ENCODE peak calls at places on chromosomes 4 and X, in four cellular contexts. I is mesendoderm, F is IMR-90, C is neuronal stem cell. Z is an unnamed sample.
A peak's percentile ranks its signal among the peaks of the same experiment; 100 is the strongest.

GRCh38 chr4:7206856-7207567 is 14.7 kb downstream of the SORCS2 start:
- DNase-seq in I (peak; percentile 68), F (peak; percentile 90), C (peak; percentile 39), Z (peak; percentile 60)

GRCh38 chrX:54786972-54787371 is 11.1 kb downstream of the ITIH6 start:
- DNase-seq in I (peak; percentile 44), F (no peak), C (no peak), Z (peak; percentile 46)

GRCh38 chrX:100085851-100086250 is 324.2 kb downstream of the PCDH19 start:
- DNase-seq in I (no peak), F (no peak), C (no peak), Z (no peak)

GRCh38 chr4:23921447-23921845 is 31.6 kb upstream of the PPARGC1A start:
- DNase-seq in I (no peak), F (no peak), C (no peak), Z (no peak)

GRCh38 chrX:68083510-68083909 is 349.8 kb downstream of the OPHN1 start:
- DNase-seq in I (no peak), F (peak; percentile 7), C (no peak), Z (no peak)

GRCh38 chrX:150767475-150768131 is 74.4 kb downstream of the MTMR1 start:
- DNase-seq in I (no peak), F (peak; percentile 92), C (no peak), Z (no peak)

GRCh38 chr4:184810720-184811119 is 15.0 kb downstream of the ACSL1 start:
- DNase-seq in I (no peak), F (no peak), C (no peak), Z (no peak)

GRCh38 chr4:153151535-153152452 is 52.4 kb upstream of the TRIM2 start:
- DNase-seq in I (peak; percentile 96), F (peak; percentile 28), C (peak; percentile 92), Z (peak; percentile 91)

GRCh38 chr4:4554234-4554633 is 12.4 kb upstream of the STX18 start:
- DNase-seq in I (no peak), F (peak; percentile 18), C (no peak), Z (no peak)

GRCh38 chr4:32684160-32684559 is 1964.0 kb downstream of the PCDH7 start:
- DNase-seq in I (no peak), F (no peak), C (no peak), Z (no peak)

GRCh38 chr4:78244691-78245485 is 187.8 kb downstream of the FRAS1 start:
- DNase-seq in I (peak; percentile 67), F (no peak), C (no peak), Z (no peak)

GRCh38 chr4:139552908-139553307 is 3.1 kb downstream of the SETD7 start:
- DNase-seq in I (no peak), F (no peak), C (no peak), Z (no peak)

GRCh38 chr4:40749717-40750460 is at the start of gene NSUN7:
- DNase-seq in I (peak; percentile 94), F (no peak), C (peak; percentile 64), Z (peak; percentile 96)
- H3K18ac ChIP-seq in I (peak within 1 kb of the TSS; percentile 91), F (no peak within 1 kb of the TSS), C (peak within 1 kb of the TSS; percentile 100), Z (peak within 1 kb of the TSS; percentile 97)

GRCh38 chrX:49163555-49164419 is 1.2 kb downstream of the MAGIX start:
- DNase-seq in I (peak; percentile 92), F (peak; percentile 73), C (peak; percentile 71), Z (peak; percentile 89)
- H4K8ac ChIP-seq in I (no peak overlapping the region), F (peak overlapping the region; percentile 95), C (no peak overlapping the region), Z (no peak overlapping the region)

GRCh38 chr4:1027219-1027915 is 15.9 kb downstream of the FGFRL1 start:
- DNase-seq in I (no peak), F (no peak), C (no peak), Z (no peak)

GRCh38 chr4:1029536-1029935 is 18.1 kb downstream of the FGFRL1 start:
- DNase-seq in I (no peak), F (no peak), C (no peak), Z (no peak)

GRCh38 chr4:1028574-1029220 is 17.3 kb downstream of the FGFRL1 start:
- DNase-seq in I (no peak), F (no peak), C (no peak), Z (no peak)

GRCh38 chr4:1026115-1026514 is 14.7 kb downstream of the FGFRL1 start:
- DNase-seq in I (no peak), F (peak; percentile 21), C (no peak), Z (peak; percentile 61)

DNA sequence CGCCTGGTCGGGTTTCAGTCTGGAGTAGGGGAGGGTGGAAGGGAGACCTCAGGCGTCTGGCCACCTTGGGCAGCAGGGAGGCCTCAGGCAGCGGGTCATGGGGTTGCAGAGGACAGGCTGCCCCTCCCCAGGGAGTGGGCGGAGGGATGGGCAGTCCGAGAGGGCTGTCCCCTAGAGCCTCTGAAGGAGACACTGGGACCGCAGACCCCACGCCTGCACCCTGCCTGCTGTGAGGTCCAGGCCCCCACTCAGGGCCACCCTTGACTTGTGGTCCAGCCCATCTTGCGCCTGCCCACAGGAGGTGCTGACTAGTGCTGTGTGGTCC is 16.5 kb downstream of the FGFRL1 start:
- DNase-seq in I (no peak), F (no peak), C (no peak), Z (no peak)
- H3K18ac ChIP-seq in I (no peak overlapping the region), F (no peak overlapping the region), C (peak overlapping the region; percentile 5), Z (no peak overlapping the region)

DNA sequence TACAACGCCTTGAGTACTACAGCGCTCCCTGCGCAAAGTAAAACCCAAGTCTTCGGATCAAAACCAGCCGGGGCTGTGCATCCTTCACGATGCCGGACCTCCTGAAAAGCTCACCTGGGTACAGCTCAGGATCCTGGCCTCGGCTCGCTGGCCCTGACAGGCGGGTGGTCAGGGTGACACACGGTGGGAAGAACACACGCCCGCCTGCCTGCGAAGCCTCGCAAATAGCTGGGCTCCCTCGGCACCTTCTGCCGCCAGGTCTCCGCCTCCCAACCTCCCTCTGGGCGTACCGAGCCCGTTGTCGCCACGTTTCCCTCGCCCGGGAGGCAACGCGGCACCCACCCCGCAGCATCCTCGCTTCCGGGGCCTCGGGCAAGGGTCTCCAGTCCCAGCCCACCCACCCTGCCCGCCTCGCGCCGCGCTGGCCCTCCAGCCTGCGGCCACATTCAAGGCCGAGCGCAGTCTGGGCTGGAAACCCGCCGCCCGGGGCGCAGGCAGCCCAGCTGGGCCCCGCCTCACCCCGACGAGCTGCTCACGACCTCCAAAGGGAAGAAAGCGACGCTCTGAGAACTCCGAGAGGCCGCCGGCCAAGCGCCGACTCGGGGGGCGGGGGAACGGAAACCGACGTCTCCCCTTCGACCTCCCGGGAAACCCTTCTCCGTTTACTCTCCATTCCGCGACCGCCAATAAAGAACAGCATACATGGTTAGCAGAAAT is 542 bp downstream of the PPM1K start:
- DNase-seq in I (peak; percentile 78), F (peak; percentile 50), C (peak; percentile 67), Z (peak; percentile 62)
- H4K8ac ChIP-seq in I (no peak overlapping the region), F (peak overlapping the region; percentile 71), C (no peak overlapping the region), Z (no peak overlapping the region)

DNA sequence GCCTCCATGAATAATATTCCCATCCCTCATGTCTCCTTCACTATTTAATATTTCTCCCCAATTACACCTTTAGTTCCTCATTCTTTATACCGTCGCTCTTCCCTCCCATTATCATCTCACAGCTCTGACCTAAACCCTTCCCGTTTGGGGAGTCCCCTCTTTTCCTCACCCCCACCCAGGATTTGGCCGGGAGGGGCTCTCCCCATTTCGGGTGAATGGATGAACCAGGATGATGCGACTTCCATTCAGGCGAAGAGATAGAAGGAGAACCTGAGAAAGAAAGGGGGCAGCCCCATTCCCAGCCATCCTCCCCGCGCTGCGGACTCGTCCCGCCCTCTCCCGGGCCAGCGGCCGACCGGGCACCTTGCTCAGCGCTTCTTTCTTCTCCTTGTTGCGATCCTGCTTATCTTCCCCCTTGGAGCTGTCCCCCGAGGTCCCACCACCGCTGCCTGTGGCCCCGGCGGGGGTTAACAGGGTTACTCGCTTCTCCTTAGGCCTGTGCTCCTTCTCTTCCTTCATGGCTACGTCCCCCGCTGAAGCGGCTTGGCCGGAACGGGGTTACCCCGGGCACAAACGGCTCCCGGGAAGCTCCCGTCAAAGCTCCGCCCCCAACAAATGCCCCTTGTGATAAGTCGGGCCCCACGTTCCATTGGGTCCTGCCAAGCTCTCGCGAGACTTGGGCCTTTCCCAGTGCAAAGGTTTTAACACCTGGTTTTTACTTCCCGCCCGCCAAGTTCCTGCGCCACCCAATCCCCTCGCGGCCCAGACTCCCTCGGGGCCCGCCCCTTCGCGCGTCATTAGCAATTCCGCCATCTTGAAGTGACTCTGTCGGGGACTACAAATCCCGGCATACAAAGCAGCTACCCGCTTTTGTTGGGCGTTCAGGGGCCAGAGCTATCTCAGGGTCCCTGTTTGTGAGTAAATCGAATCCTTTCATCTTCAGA is at the start of gene UPF3B:
- DNase-seq in I (peak; percentile 99), F (peak; percentile 98), C (peak; percentile 93), Z (peak; percentile 98)
- H3K18ac ChIP-seq in I (no peak within 1 kb of the TSS), F (peak within 1 kb of the TSS; percentile 16), C (peak within 1 kb of the TSS; percentile 61), Z (peak within 1 kb of the TSS; percentile 92)

DNA sequence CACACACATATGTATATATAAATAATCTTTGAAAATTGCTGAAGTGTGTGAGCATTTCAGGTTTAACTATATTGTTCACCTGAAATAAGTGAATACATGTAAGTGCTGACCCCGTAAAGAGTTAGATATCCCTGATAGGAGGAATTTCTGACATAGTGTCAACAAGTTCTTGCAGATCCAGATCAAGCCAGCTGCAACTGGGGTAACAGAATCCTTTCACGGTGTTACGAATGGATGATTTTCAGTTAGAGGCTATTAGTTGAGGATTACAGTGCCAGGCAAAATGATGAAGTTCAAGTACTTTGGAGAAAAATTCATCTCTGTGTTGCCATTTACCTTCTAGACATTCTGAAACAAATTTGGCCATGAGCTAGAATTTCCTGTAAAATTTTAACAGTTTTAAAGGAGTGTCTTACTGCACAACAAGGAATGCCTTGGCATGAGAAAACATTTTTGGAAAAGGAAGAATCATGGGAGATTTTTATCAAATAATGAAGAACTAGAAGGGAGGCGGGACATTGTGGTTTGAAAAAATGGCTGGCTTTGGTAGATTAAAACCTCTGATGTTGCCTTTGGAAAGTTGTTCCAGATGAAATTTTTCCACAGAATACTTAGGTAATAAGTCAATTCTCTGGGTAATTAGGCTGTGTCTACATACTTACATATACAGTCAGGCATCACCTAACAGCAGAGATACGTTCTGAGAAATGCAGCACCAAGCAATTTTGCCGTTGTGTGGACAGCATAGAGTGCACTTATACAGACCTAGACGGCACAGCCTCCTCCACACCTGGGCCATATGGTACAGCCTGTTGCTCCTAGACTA is 84.4 kb upstream of the FAT1 start:
- DNase-seq in I (no peak), F (no peak), C (no peak), Z (no peak)
- H4K8ac ChIP-seq in I (no peak overlapping the region), F (peak overlapping the region; percentile 46), C (no peak overlapping the region), Z (no peak overlapping the region)

GRCh38 chr4:55853484-55854046 is at the start of gene EXOC1:
- DNase-seq in I (peak; percentile 98), F (peak; percentile 94), C (peak; percentile 89), Z (peak; percentile 98)
- H3K18ac ChIP-seq in I (peak within 1 kb of the TSS; percentile 35), F (peak within 1 kb of the TSS; percentile 37), C (peak within 1 kb of the TSS; percentile 93), Z (no peak within 1 kb of the TSS)

Z was measured in H9.